ENCODE peak calls at places on chromosomes 13 and 19, in four cellular contexts. V, Y, N and A are unnamed samples.

GRCh38 chr19:55075366-55075998 is at the start of gene EPS8L1:
- DNase-seq in V (peak), Y (peak), N (no peak), A (no peak)

GRCh38 chr19:45569619-45570421 is 14.8 kb downstream of the OPA3 start:
- DNase-seq in Y (peak), N (peak), V (peak), A (peak)

GRCh38 chr19:10271543-10272086 is 695 bp downstream of the ICAM1 start:
- DNase-seq in N (peak), V (peak), Y (no peak), A (peak)

GRCh38 chr19:49896863-49897621 is at the start of gene IL4I1:
- DNase-seq in N (peak), V (peak), Y (no peak), A (peak)

GRCh38 chr13:43390101-43390500 is 366.7 kb downstream of the DNAJC15 start:
- DNase-seq in V (no peak), Y (no peak), N (no peak), A (no peak)

GRCh38 chr13:111302045-111302722 is 18.3 kb upstream of the TEX29 start:
- DNase-seq in Y (no peak), N (no peak), V (no peak), A (no peak)

GRCh38 chr19:27393591-27393990 is 1819.4 kb downstream of the UQCRFS1 start:
- DNase-seq in Y (no peak), V (no peak), N (no peak), A (no peak)

GRCh38 chr19:21466627-21467026 is 38.8 kb upstream of the ZNF429 start:
- DNase-seq in Y (no peak), V (no peak), N (no peak), A (no peak)

GRCh38 chr13:101398920-101399319 is 17.4 kb downstream of the NALCN start:
- DNase-seq in N (peak), Y (no peak), V (no peak), A (no peak)

GRCh38 chr13:91592050-91593014 is 193.9 kb downstream of the GPC5 start:
- DNase-seq in V (no peak), Y (no peak), N (no peak), A (no peak)

GRCh38 chr13:43608400-43609137 is 178.2 kb downstream of the ENOX1 start:
- DNase-seq in V (no peak), N (no peak), Y (no peak), A (no peak)

GRCh38 chr13:59531571-59532091 is 632.1 kb downstream of the DIAPH3 start:
- DNase-seq in N (peak), Y (peak), V (peak), A (peak)

GRCh38 chr19:6947745-6948144 is 60.4 kb downstream of the ADGRE1 start:
- DNase-seq in N (peak), V (peak), Y (no peak), A (peak)

GRCh38 chr19:41641879-41642485 is 15.1 kb upstream of the CEACAM4 start:
- DNase-seq in V (peak), N (peak), Y (peak), A (peak)

GRCh38 chr13:52850396-52851152 is 2.1 kb upstream of the PCDH8 start:
- DNase-seq in Y (peak), N (peak), V (peak), A (peak)

GRCh38 chr19:48395499-48395898 is 2.0 kb downstream of the GRIN2D start:
- DNase-seq in V (peak), Y (no peak), N (no peak), A (no peak)

GRCh38 chr19:19034204-19034624 is 811 bp downstream of the ARMC6 start:
- DNase-seq in Y (peak), N (peak), V (peak), A (peak)

GRCh38 chr13:26202365-26202972 is 19.6 kb downstream of the RNF6 start:
- DNase-seq in V (no peak), N (peak), Y (no peak), A (peak)

GRCh38 chr19:33416307-33417215 is 43.1 kb downstream of the CEBPG start:
- DNase-seq in V (peak), N (peak), Y (peak), A (peak)

GRCh38 chr13:113500530-113501265 is 10.2 kb upstream of the DCUN1D2 start:
- DNase-seq in Y (no peak), N (no peak), V (no peak), A (no peak)

GRCh38 chr13:113992276-113993005 is 18.6 kb upstream of the C13orf46 start:
- DNase-seq in V (no peak), N (no peak), Y (no peak), A (no peak)

GRCh38 chr13:105037064-105037463 is 1498.4 kb downstream of the EFNB2 start:
- DNase-seq in Y (no peak), N (no peak), V (no peak), A (peak)

GRCh38 chr19:42280761-42281174 is 11.7 kb downstream of the CIC start:
- DNase-seq in Y (no peak), V (peak), N (no peak), A (peak)

GRCh38 chr19:48646192-48646911 is 365 bp upstream of the CA11 start:
- DNase-seq in Y (peak), N (peak), V (peak), A (peak)

GRCh38 chr19:3932931-3933810 is at the start of gene NMRK2:
- DNase-seq in Y (peak), N (no peak), V (no peak), A (no peak)

GRCh38 chr19:51259348-51260245 is 8.7 kb downstream of the SIGLECL1 start:
- DNase-seq in V (peak), Y (peak), N (peak), A (peak)

GRCh38 chr19:33295621-33296472 is 6.5 kb downstream of the CEBPA start:
- DNase-seq in N (no peak), Y (no peak), V (no peak), A (no peak)

GRCh38 chr13:24270639-24271131 is 38.7 kb upstream of the C1QTNF9 start:
- DNase-seq in Y (peak), N (peak), V (peak), A (peak)

GRCh38 chr19:58409010-58409790 is 751 bp downstream of the ZNF584 start:
- DNase-seq in Y (peak), V (peak), N (no peak), A (peak)

GRCh38 chr13:40190656-40191100 is 475.8 kb downstream of the FOXO1 start:
- DNase-seq in V (peak), N (peak), Y (peak), A (peak)

GRCh38 chr13:111542530-111543341 is 222.3 kb downstream of the TEX29 start:
- DNase-seq in N (no peak), Y (no peak), V (no peak), A (no peak)

GRCh38 chr19:19860756-19861390 is 4.8 kb upstream of the ZNF253 start:
- DNase-seq in V (no peak), N (no peak), Y (peak), A (no peak)

DNA sequence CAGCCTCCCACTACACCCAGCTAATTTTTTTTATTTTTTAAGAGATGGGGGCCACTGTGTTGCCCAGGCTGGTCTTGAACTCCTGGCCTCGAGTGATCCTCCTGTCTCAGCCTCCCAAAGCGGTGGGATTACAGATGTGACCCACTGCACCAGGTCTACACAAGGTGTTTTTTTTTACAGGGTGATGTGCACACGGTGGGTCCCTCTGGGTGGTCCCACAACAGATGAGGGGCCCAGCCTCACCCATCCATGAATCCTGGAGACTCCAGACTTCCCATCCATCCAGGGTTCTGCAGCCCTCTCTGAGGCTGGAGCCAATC is 602 bp upstream of the KLF2 start:
- DNase-seq in V (no peak), N (no peak), Y (no peak), A (no peak)
- H3K4me3 ChIP-seq in V (peak), N (peak), Y (peak), A (peak)

DNA sequence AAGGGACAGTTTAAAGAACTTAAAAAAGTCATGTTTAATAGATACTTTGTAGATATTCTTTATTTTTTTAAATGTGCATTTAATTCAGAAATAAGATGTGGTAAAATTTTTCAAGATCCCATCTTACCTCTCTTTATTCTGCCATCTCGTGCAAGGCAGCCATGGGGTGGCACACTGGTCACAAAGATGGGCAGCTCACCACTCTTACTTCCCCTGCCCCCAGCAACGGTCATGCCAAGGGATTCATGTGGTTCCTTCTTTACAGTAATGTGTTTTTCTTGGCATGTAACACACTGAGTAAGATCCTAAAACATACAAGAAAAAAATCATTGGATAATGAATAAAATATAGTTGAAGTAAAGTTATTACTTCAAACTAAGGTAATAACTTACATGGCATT is 64.2 kb downstream of the LNX2 start:
- DNase-seq in V (no peak), Y (no peak), N (peak), A (peak)
- TF ChIP-seq CTCF in V (no peak), Y (no peak), N (no peak), A (no peak)

GRCh38 chr19:14002571-14003278 is 3.4 kb downstream of the RFX1 start:
- DNase-seq in N (no peak), Y (no peak), V (no peak), A (no peak)
- H3K4me3 ChIP-seq in N (no peak), Y (no peak), V (no peak), A (no peak)

GRCh38 chr13:36207672-36208071 is 6.7 kb downstream of the SOHLH2 start:
- DNase-seq in Y (no peak), V (peak), N (peak), A (peak)
- TF ChIP-seq CTCF in Y (no peak), V (no peak), N (no peak), A (no peak)

GRCh38 chr19:2394669-2395292 is 32.6 kb downstream of the TIMM13 start:
- DNase-seq in N (no peak), V (peak), Y (peak), A (no peak)
- H3K4me3 ChIP-seq in N (no peak), V (peak), Y (no peak), A (no peak)